ENCODE peak calls at places on chromosomes 7 and 10, in four cellular contexts. A is IMR-90, L is suprapubic skin, P is aorta. W is an unnamed sample.
A peak's percentile ranks its signal among the peaks of the same experiment; 100 is the strongest.

GRCh38 chr10:99276848-99277486 is 41.3 kb upstream of the HPSE2 start:
- DNase-seq in P (no peak), A (peak; percentile 2), L (no peak), W (no peak)

GRCh38 chr10:128125416-128125943 is 743 bp downstream of the MKI67 start:
- DNase-seq in L (no peak), A (no peak), P (no peak), W (no peak)

GRCh38 chr10:31760674-31761081 is 168.0 kb downstream of the ARHGAP12 start:
- DNase-seq in A (no peak), L (no peak), P (no peak), W (no peak)

GRCh38 chr7:131591674-131592328 is 35.4 kb upstream of the PODXL start:
- DNase-seq in A (no peak), L (no peak), P (no peak), W (no peak)

GRCh38 chr7:51299391-51300133 is 17.0 kb downstream of the COBL start:
- DNase-seq in L (no peak), P (no peak), A (no peak), W (no peak)

GRCh38 chr10:9957352-9957751 is 1060.3 kb upstream of the CELF2 start:
- DNase-seq in A (peak; percentile 44), P (no peak), L (no peak), W (no peak)

GRCh38 chr10:114655671-114656070 is 2.4 kb downstream of the ABLIM1 start:
- DNase-seq in A (no peak), L (no peak), P (no peak), W (no peak)

GRCh38 chr10:48364659-48365405 is 58.4 kb downstream of the MAPK8 start:
- DNase-seq in L (no peak), A (peak; percentile 74), P (no peak), W (no peak)

GRCh38 chr10:21090609-21091082 is 193.5 kb upstream of the NEBL start:
- DNase-seq in L (no peak), P (no peak), A (no peak), W (no peak)

GRCh38 chr7:12131122-12131521 is 80.0 kb upstream of the TMEM106B start:
- DNase-seq in A (no peak), L (no peak), P (no peak), W (no peak)

GRCh38 chr7:142898377-142899235 is 13.1 kb upstream of the TRPV6 start:
- DNase-seq in L (no peak), A (no peak), P (no peak), W (no peak)

GRCh38 chr10:5574642-5575131 is 49.9 kb downstream of the CALML3 start:
- DNase-seq in A (no peak), P (peak; percentile 43), L (no peak), W (no peak)

GRCh38 chr7:1847260-1848001 is 177.4 kb downstream of the ELFN1 start:
- DNase-seq in A (no peak), P (peak; percentile 66), L (peak; percentile 50), W (no peak)